ENCODE peak calls at places on chromosomes 11 and 22, in four cellular contexts. One of them, this sample, is unnamed.

GRCh38 chr11:122681731-122682130 is 26.2 kb downstream of the UBASH3B start:
- DNase-seq in omental fat pad: no peak
- DNase-seq in MG63: peak
- DNase-seq in nephron progenitor cell: no peak
- DNase-seq in this sample: no peak

GRCh38 chr11:74611369-74611861 is 19.0 kb downstream of the POLD3 start:
- DNase-seq in nephron progenitor cell: no peak
- DNase-seq in MG63: no peak
- DNase-seq in omental fat pad: no peak
- DNase-seq in this sample: no peak

GRCh38 chr11:120056301-120057027 is 81.4 kb downstream of the TRIM29 start:
- DNase-seq in MG63: no peak
- DNase-seq in omental fat pad: no peak
- DNase-seq in nephron progenitor cell: no peak
- DNase-seq in this sample: no peak

GRCh38 chr11:103051158-103051801 is 40.7 kb downstream of the DCUN1D5 start:
- DNase-seq in nephron progenitor cell: no peak
- DNase-seq in MG63: no peak
- DNase-seq in omental fat pad: no peak
- DNase-seq in this sample: no peak

GRCh38 chr22:36641902-36642640 is 61.5 kb downstream of the CACNG2 start:
- DNase-seq in omental fat pad: no peak
- DNase-seq in nephron progenitor cell: no peak
- DNase-seq in MG63: peak
- DNase-seq in this sample: no peak

GRCh38 chr11:102304686-102305085 is 12.6 kb upstream of the BIRC3 start:
- DNase-seq in nephron progenitor cell: no peak
- DNase-seq in MG63: no peak
- DNase-seq in omental fat pad: no peak
- DNase-seq in this sample: no peak

GRCh38 chr11:27770576-27770975 is 70.3 kb upstream of the BDNF start:
- DNase-seq in omental fat pad: no peak
- DNase-seq in MG63: no peak
- DNase-seq in nephron progenitor cell: no peak
- DNase-seq in this sample: no peak

GRCh38 chr11:65892661-65893317 is 2.3 kb downstream of the CCDC85B start:
- DNase-seq in omental fat pad: no peak
- DNase-seq in nephron progenitor cell: no peak
- DNase-seq in MG63: no peak
- DNase-seq in this sample: no peak

GRCh38 chr11:28887681-28888080 is 779.5 kb downstream of the METTL15 start:
- DNase-seq in nephron progenitor cell: no peak
- DNase-seq in MG63: no peak
- DNase-seq in omental fat pad: no peak
- DNase-seq in this sample: no peak

GRCh38 chr22:50716291-50717024 is 21.5 kb upstream of the ACR start:
- DNase-seq in nephron progenitor cell: no peak
- DNase-seq in omental fat pad: no peak
- DNase-seq in MG63: no peak
- DNase-seq in this sample: no peak

GRCh38 chr11:118202599-118203422 is 22.0 kb downstream of the JAML start:
- DNase-seq in nephron progenitor cell: no peak
- DNase-seq in MG63: no peak
- DNase-seq in omental fat pad: no peak
- DNase-seq in this sample: no peak

GRCh38 chr11:115964091-115964490 is 459.9 kb upstream of the CADM1 start:
- DNase-seq in omental fat pad: no peak
- DNase-seq in MG63: no peak
- DNase-seq in nephron progenitor cell: no peak
- DNase-seq in this sample: no peak

GRCh38 chr11:8017071-8017470 is 29.9 kb downstream of the EIF3F start:
- DNase-seq in MG63: no peak
- DNase-seq in omental fat pad: no peak
- DNase-seq in nephron progenitor cell: no peak
- DNase-seq in this sample: no peak

GRCh38 chr11:58730507-58731089 is 1.1 kb downstream of the GLYAT start:
- DNase-seq in MG63: no peak
- DNase-seq in omental fat pad: no peak
- DNase-seq in nephron progenitor cell: no peak
- DNase-seq in this sample: no peak

GRCh38 chr11:28697920-28698827 is 590.0 kb downstream of the METTL15 start:
- DNase-seq in nephron progenitor cell: peak
- DNase-seq in omental fat pad: peak
- DNase-seq in MG63: peak
- DNase-seq in this sample: no peak

GRCh38 chr11:120912504-120912903 is 111.4 kb upstream of the TBCEL start:
- DNase-seq in nephron progenitor cell: no peak
- DNase-seq in omental fat pad: no peak
- DNase-seq in MG63: no peak
- DNase-seq in this sample: no peak

GRCh38 chr11:15714641-15715399 is 600.1 kb downstream of the INSC start:
- DNase-seq in nephron progenitor cell: no peak
- DNase-seq in MG63: no peak
- DNase-seq in omental fat pad: no peak
- DNase-seq in this sample: no peak

GRCh38 chr11:87463486-87464102 is 425.9 kb downstream of the TMEM135 start:
- DNase-seq in omental fat pad: no peak
- DNase-seq in MG63: no peak
- DNase-seq in nephron progenitor cell: no peak
- DNase-seq in this sample: no peak

GRCh38 chr11:97615541-97615940 is 1225.7 kb downstream of the JRKL start:
- DNase-seq in nephron progenitor cell: no peak
- DNase-seq in MG63: no peak
- DNase-seq in omental fat pad: no peak
- DNase-seq in this sample: no peak

GRCh38 chr11:73876424-73877300 is at the start of the genes COA4 and PAAF1:
- DNase-seq in nephron progenitor cell: peak
- DNase-seq in MG63: peak
- DNase-seq in omental fat pad: peak
- DNase-seq in this sample: peak

GRCh38 chr11:23866641-23867040 is 630.2 kb upstream of the LUZP2 start:
- DNase-seq in omental fat pad: no peak
- DNase-seq in MG63: no peak
- DNase-seq in nephron progenitor cell: no peak
- DNase-seq in this sample: no peak

GRCh38 chr11:103803062-103803461 is 233.4 kb upstream of the DDI1 start:
- DNase-seq in nephron progenitor cell: no peak
- DNase-seq in omental fat pad: no peak
- DNase-seq in MG63: no peak
- DNase-seq in this sample: no peak

GRCh38 chr22:37162221-37163095 is 12.7 kb upstream of the IL2RB start:
- DNase-seq in nephron progenitor cell: no peak
- DNase-seq in MG63: no peak
- DNase-seq in omental fat pad: no peak
- DNase-seq in this sample: no peak

GRCh38 chr11:31817054-31817620 is 6.0 kb upstream of the PAX6 start:
- DNase-seq in MG63: peak
- DNase-seq in nephron progenitor cell: peak
- DNase-seq in omental fat pad: no peak
- DNase-seq in this sample: no peak

GRCh38 chr11:32385998-32386397 is 49.3 kb downstream of the WT1 start:
- DNase-seq in omental fat pad: no peak
- DNase-seq in MG63: peak
- DNase-seq in nephron progenitor cell: no peak
- DNase-seq in this sample: no peak

GRCh38 chr11:17751558-17751957 is 17.0 kb downstream of the KCNC1 start:
- DNase-seq in nephron progenitor cell: no peak
- DNase-seq in omental fat pad: no peak
- DNase-seq in MG63: no peak
- DNase-seq in this sample: no peak

GRCh38 chr11:130218501-130218900 is 58.9 kb downstream of the ST14 start:
- DNase-seq in nephron progenitor cell: no peak
- DNase-seq in omental fat pad: no peak
- DNase-seq in MG63: no peak
- DNase-seq in this sample: no peak

GRCh38 chr11:2943711-2944118 is 14.5 kb upstream of the PHLDA2 start:
- DNase-seq in nephron progenitor cell: no peak
- DNase-seq in omental fat pad: no peak
- DNase-seq in MG63: no peak
- DNase-seq in this sample: no peak